ENCODE peak calls at places on chromosomes 6 and 20, in nine cellular contexts. S is DND-41; W is GM23248; R is body of pancreas; L is CD8-positive, alpha-beta memory T cell; H is aorta; J is tibial artery; C is naive thymus-derived CD4-positive, alpha-beta T cell; G is pancreas. V is an unnamed sample.

GRCh38 chr20:62921119-62921687 is 5.1 kb downstream of the DIDO1 start:
- DNase-seq in W (peak; percentile 85), C (no peak), H (peak; percentile 75), G (no peak), J (no peak), L (peak; percentile 63), R (peak; percentile 48), S (peak; percentile 57), V (no peak)

GRCh38 chr6:64280569-64280968 is 645.0 kb downstream of the PHF3 start:
- DNase-seq in L (no peak), H (no peak), G (no peak), S (no peak), W (peak; percentile 47), R (peak; percentile 21), J (no peak), C (no peak), V (no peak)

GRCh38 chr6:132695773-132696172 is 18.1 kb downstream of the VNN1 start:
- DNase-seq in R (no peak), C (no peak), H (no peak), W (no peak), L (no peak), J (no peak), G (no peak), S (no peak), V (no peak)

GRCh38 chr6:143429970-143430369 is 20.5 kb downstream of the ADAT2 start:
- DNase-seq in C (no peak), J (no peak), R (no peak), W (no peak), H (no peak), S (no peak), L (no peak), G (no peak), V (no peak)

GRCh38 chr6:129353067-129353466 is 356.9 kb downstream of the ARHGAP18 start:
- DNase-seq in C (no peak), R (peak; percentile 19), W (no peak), L (no peak), G (peak; percentile 32), S (no peak), J (no peak), H (no peak), V (no peak)

GRCh38 chr6:19322691-19323470 is 514.3 kb upstream of the ID4 start:
- DNase-seq in G (no peak), J (no peak), R (no peak), C (no peak), S (no peak), W (peak; percentile 61), L (no peak), H (no peak), V (no peak)

GRCh38 chr6:136608991-136609390 is 58.8 kb upstream of the MAP7 start:
- DNase-seq in G (no peak), J (no peak), H (no peak), W (peak; percentile 85), R (no peak), S (no peak), C (no peak), L (no peak), V (no peak)

GRCh38 chr20:61756446-61756845 is 309.2 kb downstream of the TAF4 start:
- DNase-seq in G (no peak), W (no peak), H (peak; percentile 39), C (no peak), L (no peak), S (no peak), J (no peak), R (no peak), V (no peak)

GRCh38 chr6:118722820-118723526 is 71.6 kb upstream of the CEP85L start:
- DNase-seq in L (no peak), G (no peak), R (no peak), J (no peak), S (no peak), W (peak; percentile 44), H (no peak), C (no peak), V (no peak)

GRCh38 chr6:110593637-110594036 is 117.2 kb upstream of the SLC22A16 start:
- DNase-seq in W (no peak), J (no peak), S (no peak), G (no peak), R (no peak), C (no peak), H (no peak), L (no peak), V (no peak)

GRCh38 chr6:154980273-154981070 is 14.6 kb upstream of the TIAM2 start:
- DNase-seq in G (no peak), C (no peak), W (no peak), L (no peak), H (no peak), S (no peak), J (no peak), R (no peak), V (no peak)

GRCh38 chr20:62928246-62928939 is 2.1 kb upstream of the DIDO1 start:
- DNase-seq in S (peak; percentile 33), R (no peak), L (peak; percentile 15), W (peak; percentile 19), J (no peak), C (no peak), H (peak; percentile 68), G (no peak), V (no peak)

GRCh38 chr6:6412221-6412620 is 91.8 kb upstream of the F13A1 start:
- DNase-seq in G (no peak), R (no peak), C (no peak), W (no peak), S (no peak), J (no peak), H (no peak), L (no peak), V (no peak)

GRCh38 chr20:3330046-3330741 is 77.3 kb downstream of the DNAAF9 start:
- DNase-seq in R (no peak), G (no peak), C (no peak), J (peak; percentile 27), L (no peak), H (no peak), W (peak; percentile 75), S (no peak), V (no peak)

DNA sequence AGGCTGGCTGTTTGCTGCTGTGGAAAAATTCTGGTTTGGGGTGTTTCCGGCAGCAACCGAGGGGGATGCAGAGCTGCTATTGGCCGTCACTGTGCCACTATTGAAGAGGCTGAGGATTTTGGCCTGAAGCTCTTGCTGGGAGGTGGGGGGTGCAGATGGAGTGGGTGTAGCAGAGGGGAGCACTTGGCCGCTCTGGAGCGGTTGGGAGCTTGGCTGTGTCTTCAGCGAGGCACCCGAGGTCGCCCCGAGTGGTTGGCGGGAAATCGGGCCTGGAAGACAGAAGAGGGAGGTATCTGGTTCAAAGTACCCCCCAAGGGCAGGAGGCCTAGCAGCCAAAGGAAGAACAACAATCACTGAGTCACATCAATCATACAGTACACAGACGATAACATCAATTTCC is 27.1 kb downstream of the NCOA5 start:
- DNase-seq in S (peak; percentile 3), J (no peak), H (no peak), W (no peak), C (no peak), L (no peak), R (no peak), G (no peak), V (peak; percentile 20)
- H3K36me3 ChIP-seq in S (peaks cover 84% of the 10 kb centered on the region), J (peaks cover 76% of the 10 kb centered on the region), H (peaks cover 29% of the 10 kb centered on the region), W (peaks cover 38% of the 10 kb centered on the region), C (peaks cover 37% of the 10 kb centered on the region), L (peaks cover 63% of the 10 kb centered on the region), R (peaks cover 21% of the 10 kb centered on the region), G (peaks cover 17% of the 10 kb centered on the region), V (peaks cover 51% of the 10 kb centered on the region)

GRCh38 chr20:51121901-51122412 is 99.0 kb upstream of the KCNG1 start:
- DNase-seq in L (no peak), S (no peak), G (no peak), R (no peak), H (no peak), C (no peak), W (peak; percentile 80), J (no peak), V (no peak)

GRCh38 chr20:51120438-51120837 is 97.5 kb upstream of the KCNG1 start:
- DNase-seq in W (no peak), H (no peak), J (no peak), S (no peak), C (no peak), G (no peak), L (no peak), R (no peak), V (no peak)

GRCh38 chr20:51119914-51120313 is 97.0 kb upstream of the KCNG1 start:
- DNase-seq in L (no peak), C (no peak), J (no peak), W (no peak), H (no peak), G (no peak), R (no peak), S (no peak), V (no peak)

GRCh38 chr20:51122931-51123658 is 100.2 kb upstream of the KCNG1 start:
- DNase-seq in L (no peak), H (no peak), S (no peak), G (no peak), W (no peak), C (no peak), R (no peak), J (no peak), V (no peak)

GRCh38 chr20:51121272-51121671 is 98.4 kb upstream of the KCNG1 start:
- DNase-seq in S (no peak), C (no peak), H (no peak), J (no peak), L (no peak), W (peak; percentile 27), R (no peak), G (no peak), V (no peak)
- H3K27ac ChIP-seq in S (no peak overlapping the region), C (no peak overlapping the region), H (no peak overlapping the region), J (no peak overlapping the region), L (no peak overlapping the region), W (no peak overlapping the region), R (peak overlapping the region; percentile 52), G (no peak overlapping the region), V (no peak overlapping the region)

DNA sequence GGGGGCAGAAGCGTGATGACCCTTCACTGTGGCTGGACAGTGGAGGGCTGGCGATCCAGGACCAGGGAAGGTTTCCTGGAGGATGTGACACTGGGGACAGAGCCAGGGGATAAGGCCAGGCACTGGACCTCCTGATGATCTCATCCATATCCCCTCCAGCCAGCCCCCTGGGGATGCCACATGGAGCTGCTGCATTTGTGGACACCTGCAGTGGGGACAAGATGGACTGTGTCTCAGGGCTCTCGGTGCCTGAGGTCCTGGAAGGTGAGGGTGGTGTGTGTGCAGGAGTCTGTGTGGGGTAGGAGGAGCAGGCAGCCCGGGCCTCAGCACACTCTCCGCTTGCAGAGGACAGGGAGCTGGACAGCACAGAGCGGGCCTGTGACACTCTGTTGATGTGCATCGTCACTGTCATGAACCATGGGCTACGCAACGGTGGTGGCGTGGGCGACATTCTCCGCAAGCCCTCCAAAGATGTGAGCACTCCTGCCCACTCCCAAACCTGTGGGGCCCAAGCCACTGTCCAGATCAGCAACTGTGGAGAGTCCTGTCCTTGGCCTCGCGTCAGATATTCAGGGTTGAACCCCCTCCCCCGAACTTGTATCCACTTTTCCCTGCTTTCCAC is 19.9 kb downstream of the UQCC2 start:
- DNase-seq in S (no peak), C (no peak), R (no peak), L (no peak), H (no peak), G (peak; percentile 45), J (no peak), W (no peak), V (no peak)
- H3K36me3 ChIP-seq in S (peaks cover 99% of the 10 kb centered on the region), C (peaks cover 1% of the 10 kb centered on the region), R (no peaks in the 10 kb centered on the region), L (peaks cover 45% of the 10 kb centered on the region), H (no peaks in the 10 kb centered on the region), G (no peaks in the 10 kb centered on the region), J (no peaks in the 10 kb centered on the region), W (peaks cover 7% of the 10 kb centered on the region), V (no peaks in the 10 kb centered on the region)

DNA sequence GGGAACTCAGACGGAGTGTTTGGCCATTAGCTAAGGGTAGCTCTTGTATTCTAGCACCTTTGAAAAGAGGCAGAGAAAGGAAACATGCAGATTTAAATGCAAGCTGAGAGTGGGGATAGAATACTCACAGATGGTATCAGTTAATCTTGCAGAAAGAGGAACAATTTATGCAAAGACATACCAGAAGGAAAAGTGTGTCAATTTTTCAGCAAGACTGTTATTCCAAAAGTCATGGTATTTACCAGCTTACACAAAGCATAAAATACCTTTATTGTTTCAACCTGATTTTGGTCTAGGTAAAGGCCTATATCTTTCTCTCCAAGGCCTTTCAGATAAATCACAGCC is 324 bp upstream of the SLC2A12 start:
- DNase-seq in S (no peak), G (no peak), L (no peak), W (no peak), R (no peak), H (no peak), J (no peak), C (no peak), V (no peak)
- H3K27ac ChIP-seq in S (no peak overlapping the region), G (no peak overlapping the region), L (no peak overlapping the region), W (no peak overlapping the region), R (peak overlapping the region; percentile 71), H (no peak overlapping the region), J (peak overlapping the region; percentile 92), C (peak overlapping the region; percentile 54), V (no peak overlapping the region)